ENCODE peak calls at places on chromosome 12, in four cellular contexts. O, K, H and C are unnamed samples.

GRCh38 chr12:99277988-99278387 is 369.6 kb upstream of the GARIN6 start:
- DNase-seq in O (no peak), K (no peak), H (no peak), C (no peak)

GRCh38 chr12:124453419-124454351 is 113.7 kb downstream of the NCOR2 start:
- DNase-seq in O (peak; percentile 38), K (peak; percentile 90), H (no peak), C (no peak)

GRCh38 chr12:39824505-39825198 is 205.0 kb upstream of the ABCD2 start:
- DNase-seq in O (peak; percentile 81), K (no peak), H (no peak), C (no peak)

GRCh38 chr12:93618891-93619410 is 46.5 kb downstream of the SOCS2 start:
- DNase-seq in O (no peak), K (no peak), H (peak; percentile 75), C (no peak)

GRCh38 chr12:116015525-116015924 is 262.0 kb downstream of the MED13L start:
- DNase-seq in O (peak; percentile 75), K (no peak), H (no peak), C (no peak)

GRCh38 chr12:25839470-25839869 is 119.0 kb upstream of the RASSF8 start:
- DNase-seq in O (peak; percentile 58), K (no peak), H (no peak), C (no peak)

GRCh38 chr12:98295681-98296080 is 219.7 kb upstream of the TMPO start:
- DNase-seq in O (no peak), K (no peak), H (no peak), C (no peak)

GRCh38 chr12:6831021-6831420 is 2.8 kb downstream of the P3H3 start:
- DNase-seq in O (no peak), K (no peak), H (no peak), C (no peak)

GRCh38 chr12:114371250-114371649 is 34.7 kb downstream of the TBX5 start:
- DNase-seq in O (no peak), K (no peak), H (no peak), C (no peak)

GRCh38 chr12:43306066-43306465 is 245.9 kb downstream of the ADAMTS20 start:
- DNase-seq in O (peak; percentile 90), K (no peak), H (no peak), C (peak; percentile 75)

GRCh38 chr12:117300131-117300530 is 61.3 kb downstream of the NOS1 start:
- DNase-seq in O (no peak), K (no peak), H (no peak), C (no peak)

GRCh38 chr12:93029091-93029490 is 100.0 kb upstream of the EEA1 start:
- DNase-seq in O (peak; percentile 13), K (no peak), H (no peak), C (no peak)

GRCh38 chr12:6089041-6089823 is 35.2 kb downstream of the VWF start:
- DNase-seq in O (no peak), K (no peak), H (no peak), C (no peak)

GRCh38 chr12:110893956-110894355 is 26.4 kb downstream of the MYL2 start:
- DNase-seq in O (no peak), K (no peak), H (no peak), C (no peak)

GRCh38 chr12:14416658-14417057 is 51.2 kb downstream of the ATF7IP start:
- DNase-seq in O (peak; percentile 92), K (no peak), H (no peak), C (peak; percentile 43)

GRCh38 chr12:76083761-76084276 is 666 bp downstream of the NAP1L1 start:
- DNase-seq in O (peak; percentile 78), K (peak; percentile 74), H (peak; percentile 93), C (no peak)

GRCh38 chr12:80837342-80837978 is 100.3 kb downstream of the LIN7A start:
- DNase-seq in O (peak; percentile 79), K (no peak), H (no peak), C (peak; percentile 45)

GRCh38 chr12:60501124-60501729 is 905.4 kb downstream of the SLC16A7 start:
- DNase-seq in O (peak; percentile 10), K (no peak), H (no peak), C (no peak)

GRCh38 chr12:15522574-15523187 is 200.4 kb downstream of the PTPRO start:
- DNase-seq in O (peak; percentile 76), K (no peak), H (no peak), C (no peak)

GRCh38 chr12:40312982-40313576 is 88.3 kb downstream of the LRRK2 start:
- DNase-seq in O (peak; percentile 40), K (no peak), H (no peak), C (peak; percentile 13)

GRCh38 chr12:100573499-100574261 is at the start of gene GAS2L3:
- DNase-seq in O (peak; percentile 88), K (peak; percentile 95), H (peak; percentile 95), C (no peak)

GRCh38 chr12:121513464-121514183 is 67.2 kb downstream of the KDM2B start:
- DNase-seq in O (no peak), K (peak; percentile 60), H (no peak), C (no peak)

GRCh38 chr12:85367886-85368385 is 87.9 kb downstream of the ALX1 start:
- DNase-seq in O (no peak), K (no peak), H (no peak), C (no peak)

GRCh38 chr12:1022032-1022970 is 31.3 kb downstream of the ERC1 start:
- DNase-seq in O (peak; percentile 20), K (no peak), H (no peak), C (no peak)

GRCh38 chr12:114682920-114683708 is 861 bp downstream of the TBX3 start:
- DNase-seq in O (no peak), K (no peak), H (no peak), C (no peak)

GRCh38 chr12:6950401-6950801 is 755 bp upstream of the PTPN6 start:
- DNase-seq in O (no peak), K (peak; percentile 28), H (no peak), C (no peak)

GRCh38 chr12:92482599-92482998 is 220.2 kb upstream of the PLEKHG7 start:
- DNase-seq in O (no peak), K (no peak), H (no peak), C (no peak)

GRCh38 chr12:10031771-10032175 is 1.3 kb downstream of the CLEC9A start:
- DNase-seq in O (peak; percentile 66), K (no peak), H (no peak), C (peak; percentile 80)

GRCh38 chr12:21992823-21993222 is 51.6 kb upstream of the ABCC9 start:
- DNase-seq in O (peak; percentile 18), K (no peak), H (no peak), C (no peak)

GRCh38 chr12:111412007-111412829 is 6.5 kb downstream of the SH2B3 start:
- DNase-seq in O (peak; percentile 44), K (no peak), H (no peak), C (no peak)

GRCh38 chr12:57156701-57157403 is 9.4 kb upstream of the LRP1-AS start:
- DNase-seq in O (no peak), K (no peak), H (no peak), C (no peak)

GRCh38 chr12:127928615-127929014 is 338.4 kb upstream of the TMEM132C start:
- DNase-seq in O (no peak), K (no peak), H (no peak), C (no peak)

GRCh38 chr12:3132636-3133409 is 55.6 kb downstream of the TSPAN9 start:
- DNase-seq in O (peak; percentile 72), K (no peak), H (no peak), C (no peak)

GRCh38 chr12:83210933-83211332 is 524.2 kb downstream of the TMTC2 start:
- DNase-seq in O (no peak), K (no peak), H (no peak), C (no peak)

DNA sequence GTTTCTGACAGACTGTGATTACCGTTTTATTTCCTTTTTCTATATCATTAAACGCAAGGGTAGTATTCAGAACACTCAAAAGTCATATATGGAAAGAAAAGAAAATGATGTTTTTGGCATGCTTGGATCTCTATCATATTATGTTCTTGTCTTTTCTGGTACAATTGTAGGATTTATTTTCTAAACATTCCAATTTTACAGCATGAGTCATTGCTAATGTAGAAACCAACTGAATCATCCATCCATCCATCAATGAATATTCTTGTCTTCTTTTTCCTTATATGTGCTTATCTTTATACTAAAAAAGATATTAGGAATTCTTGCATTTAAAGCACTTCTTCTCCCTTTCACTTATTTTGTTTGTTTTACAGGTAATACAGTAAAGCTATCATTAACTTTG is 20.4 kb upstream of the AMIGO2 start:
- DNase-seq in O (no peak), K (no peak), H (no peak), C (no peak)
- TF ChIP-seq CTCF in O (no peak), K (no peak), H (no peak), C (no peak)

DNA sequence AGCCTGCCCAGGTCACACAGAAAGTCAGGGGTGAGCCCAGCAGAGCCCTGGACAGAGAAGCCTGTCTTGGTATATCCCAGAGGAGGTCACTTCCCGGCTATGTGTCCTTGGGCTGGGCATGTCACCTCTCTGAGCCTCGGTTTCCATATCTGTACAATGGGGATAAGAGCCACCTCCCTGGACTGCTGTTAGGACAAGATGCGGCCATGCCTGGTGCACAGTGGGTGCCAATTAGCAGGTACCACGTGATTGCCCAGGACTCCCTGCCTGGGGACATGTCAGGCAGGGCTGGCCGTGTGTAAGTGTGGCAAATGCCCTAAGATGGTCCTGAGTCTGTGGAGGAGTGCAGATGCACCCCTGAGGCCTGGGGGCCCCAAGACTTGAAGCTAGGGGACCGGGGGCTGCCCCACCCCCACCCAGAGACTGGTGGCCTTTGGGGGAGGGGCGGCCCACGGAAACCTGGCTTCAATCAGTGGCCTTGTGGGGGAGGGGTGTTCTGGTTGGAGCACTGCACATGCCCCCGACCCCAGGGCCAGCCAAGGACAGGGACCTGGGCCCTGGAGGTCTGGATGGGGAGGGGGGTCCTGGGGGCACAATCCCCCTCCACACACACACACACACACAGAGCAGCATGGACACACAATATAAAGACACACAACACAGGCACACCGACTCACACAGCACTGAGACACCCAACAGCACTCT is 878 bp downstream of the TMEM119 start:
- DNase-seq in O (no peak), K (no peak), H (no peak), C (no peak)
- H3K4me3 ChIP-seq in O (no peak overlapping the region), K (peak overlapping the region; percentile 44), H (peak overlapping the region; percentile 23), C (peak overlapping the region; percentile 83)

GRCh38 chr12:18549598-18549997 is 188.2 kb downstream of the PLCZ1 start:
- DNase-seq in O (no peak), K (no peak), H (no peak), C (no peak)
- TF ChIP-seq CTCF in O (peak; percentile 11), K (no peak), H (no peak), C (peak; percentile 11)

DNA sequence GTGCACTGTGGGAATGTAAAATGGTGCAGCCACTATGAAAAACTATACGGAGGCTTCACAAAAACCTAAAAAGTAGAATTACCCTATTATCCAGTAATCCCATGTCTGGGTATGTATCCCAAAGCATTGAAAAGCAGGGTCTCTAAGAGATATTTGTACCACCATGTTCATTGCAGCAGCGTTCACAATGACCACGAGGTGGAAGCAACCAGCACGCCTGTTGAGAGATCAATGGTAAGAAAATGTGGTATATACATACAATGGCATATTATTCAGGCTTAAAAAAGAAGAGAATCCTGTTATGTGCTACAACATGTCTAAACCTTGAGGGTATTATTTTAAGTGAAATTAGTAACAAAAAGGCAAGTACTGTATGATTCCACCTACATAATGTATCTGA is 910 bp upstream of the NOPCHAP1 start:
- DNase-seq in O (no peak), K (no peak), H (no peak), C (no peak)
- H3K4me3 ChIP-seq in O (no peak overlapping the region), K (no peak overlapping the region), H (peak overlapping the region; percentile 96), C (no peak overlapping the region)

DNA sequence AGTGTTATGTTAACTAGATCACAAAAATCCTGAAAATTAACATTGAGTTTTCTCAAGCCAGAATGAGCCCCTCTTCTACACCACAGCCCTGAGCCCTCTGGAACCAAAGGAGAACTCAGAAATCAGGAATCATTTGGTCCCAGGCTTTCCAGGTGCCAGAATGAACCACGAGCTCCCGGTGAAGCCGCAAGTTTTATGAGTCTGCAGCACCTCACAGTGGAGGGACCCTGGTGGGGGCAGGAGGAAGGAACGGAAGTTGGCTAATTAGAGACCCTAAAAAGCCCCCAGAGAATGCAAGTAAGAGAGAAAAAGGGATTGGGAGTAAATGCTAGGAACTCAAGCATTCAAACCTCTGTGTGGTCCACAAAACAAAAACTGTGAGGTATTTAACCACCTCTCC is 52.9 kb upstream of the BCL2L14 start:
- DNase-seq in O (peak; percentile 20), K (no peak), H (no peak), C (no peak)
- TF ChIP-seq CTCF in O (peak; percentile 39), K (peak; percentile 16), H (peak; percentile 34), C (no peak)